ENCODE peak calls at places on chromosomes 16 and 17, in five cellular contexts. One of them, this sample, is unnamed. For H3K36me3, the result is how much of the 10 kb centered on the place peaks cover.

GRCh38 chr17:38918129-38918913 is 7.1 kb upstream of the LASP1NB start:
- DNase-seq in GM12878: no peak
- DNase-seq in pancreas: peak
- DNase-seq in lower lobe of right lung: no peak
- DNase-seq in hepatocyte: no peak
- DNase-seq in this sample: peak

GRCh38 chr17:61452301-61453290 is at the start of gene TBX4:
- DNase-seq in hepatocyte: peak
- DNase-seq in GM12878: no peak
- DNase-seq in lower lobe of right lung: no peak
- DNase-seq in pancreas: no peak
- DNase-seq in this sample: no peak

GRCh38 chr16:65120811-65121721 is 797 bp downstream of the CDH11 start:
- DNase-seq in GM12878: no peak
- DNase-seq in hepatocyte: peak
- DNase-seq in lower lobe of right lung: no peak
- DNase-seq in pancreas: peak
- DNase-seq in this sample: peak

GRCh38 chr17:78862073-78863023 is 21.7 kb upstream of the USP36 start:
- DNase-seq in GM12878: no peak
- DNase-seq in pancreas: peak
- DNase-seq in hepatocyte: peak
- DNase-seq in lower lobe of right lung: peak
- DNase-seq in this sample: no peak

GRCh38 chr17:19285218-19285900 is 48.2 kb downstream of the EPN2 start:
- DNase-seq in pancreas: no peak
- DNase-seq in lower lobe of right lung: no peak
- DNase-seq in hepatocyte: no peak
- DNase-seq in GM12878: no peak
- DNase-seq in this sample: no peak

GRCh38 chr16:2475413-2476344 is 752 bp downstream of the TBC1D24 start:
- DNase-seq in pancreas: peak
- DNase-seq in lower lobe of right lung: no peak
- DNase-seq in GM12878: no peak
- DNase-seq in hepatocyte: peak
- DNase-seq in this sample: peak

GRCh38 chr17:73191443-73192218 is 1.2 kb upstream of the COG1 start:
- DNase-seq in lower lobe of right lung: peak
- DNase-seq in pancreas: no peak
- DNase-seq in hepatocyte: peak
- DNase-seq in GM12878: no peak
- DNase-seq in this sample: peak

GRCh38 chr16:17305694-17306093 is 165.1 kb downstream of the XYLT1 start:
- DNase-seq in pancreas: no peak
- DNase-seq in lower lobe of right lung: no peak
- DNase-seq in hepatocyte: no peak
- DNase-seq in GM12878: peak
- DNase-seq in this sample: no peak

GRCh38 chr16:3992297-3993051 is 112.0 kb upstream of the CREBBP start:
- DNase-seq in lower lobe of right lung: peak
- DNase-seq in pancreas: no peak
- DNase-seq in hepatocyte: no peak
- DNase-seq in GM12878: no peak
- DNase-seq in this sample: no peak

GRCh38 chr17:804541-805435 is 22.6 kb downstream of the MRM3 start:
- DNase-seq in pancreas: peak
- DNase-seq in GM12878: no peak
- DNase-seq in hepatocyte: no peak
- DNase-seq in lower lobe of right lung: no peak
- DNase-seq in this sample: no peak

GRCh38 chr17:50548831-50549230 is 1.9 kb downstream of the SPATA20 start:
- DNase-seq in hepatocyte: no peak
- DNase-seq in pancreas: peak
- DNase-seq in GM12878: no peak
- DNase-seq in lower lobe of right lung: no peak
- DNase-seq in this sample: no peak

GRCh38 chr16:46607529-46607928 is 13.7 kb downstream of the SHCBP1 start:
- DNase-seq in lower lobe of right lung: no peak
- DNase-seq in GM12878: no peak
- DNase-seq in pancreas: no peak
- DNase-seq in hepatocyte: peak
- DNase-seq in this sample: no peak

GRCh38 chr16:19666451-19666850 is 51.6 kb downstream of the KNOP1 start:
- DNase-seq in hepatocyte: no peak
- DNase-seq in lower lobe of right lung: no peak
- DNase-seq in pancreas: no peak
- DNase-seq in GM12878: no peak
- DNase-seq in this sample: no peak

GRCh38 chr16:81548901-81549546 is 104.4 kb downstream of the CMIP start:
- DNase-seq in pancreas: no peak
- DNase-seq in hepatocyte: peak
- DNase-seq in lower lobe of right lung: peak
- DNase-seq in GM12878: peak
- DNase-seq in this sample: no peak

GRCh38 chr17:2138768-2139167 is 83.9 kb downstream of the HIC1 start:
- DNase-seq in pancreas: no peak
- DNase-seq in lower lobe of right lung: no peak
- DNase-seq in GM12878: peak
- DNase-seq in hepatocyte: peak
- DNase-seq in this sample: no peak

GRCh38 chr16:85396879-85397871 is 215.9 kb upstream of the GSE1 start:
- DNase-seq in pancreas: peak
- DNase-seq in hepatocyte: peak
- DNase-seq in GM12878: no peak
- DNase-seq in lower lobe of right lung: peak
- DNase-seq in this sample: peak

GRCh38 chr16:56998861-56999260 is 9.5 kb downstream of the NLRC5 start:
- DNase-seq in GM12878: no peak
- DNase-seq in lower lobe of right lung: no peak
- DNase-seq in hepatocyte: no peak
- DNase-seq in pancreas: no peak
- DNase-seq in this sample: no peak

GRCh38 chr17:60390881-60391418 is 983 bp downstream of the USP32 start:
- DNase-seq in lower lobe of right lung: peak
- DNase-seq in GM12878: no peak
- DNase-seq in hepatocyte: peak
- DNase-seq in pancreas: no peak
- DNase-seq in this sample: peak

GRCh38 chr17:16446338-16446983 is 31.1 kb downstream of the TRPV2 start:
- DNase-seq in pancreas: no peak
- DNase-seq in lower lobe of right lung: no peak
- DNase-seq in GM12878: no peak
- DNase-seq in hepatocyte: no peak
- DNase-seq in this sample: no peak

GRCh38 chr17:60161598-60162330 is 12.0 kb downstream of the CA4 start:
- DNase-seq in hepatocyte: peak
- DNase-seq in GM12878: no peak
- DNase-seq in pancreas: peak
- DNase-seq in lower lobe of right lung: peak
- DNase-seq in this sample: no peak

GRCh38 chr16:2023098-2023925 is 3.4 kb upstream of the NHERF2 start:
- DNase-seq in pancreas: peak
- DNase-seq in lower lobe of right lung: peak
- DNase-seq in hepatocyte: peak
- DNase-seq in GM12878: peak
- DNase-seq in this sample: peak

GRCh38 chr17:42522798-42523278 is 13.2 kb upstream of the NAGLU start:
- DNase-seq in GM12878: no peak
- DNase-seq in lower lobe of right lung: no peak
- DNase-seq in hepatocyte: no peak
- DNase-seq in pancreas: no peak
- DNase-seq in this sample: no peak

GRCh38 chr17:31802502-31802901 is 56.5 kb downstream of the COPRS start:
- DNase-seq in lower lobe of right lung: peak
- DNase-seq in hepatocyte: no peak
- DNase-seq in pancreas: no peak
- DNase-seq in GM12878: no peak
- DNase-seq in this sample: no peak

GRCh38 chr16:391885-392335 is 5.1 kb upstream of the NME4 start:
- DNase-seq in GM12878: no peak
- DNase-seq in hepatocyte: peak
- DNase-seq in lower lobe of right lung: no peak
- DNase-seq in pancreas: no peak
- DNase-seq in this sample: peak

GRCh38 chr16:13168091-13168572 is 266.7 kb downstream of the SHISA9 start:
- DNase-seq in hepatocyte: peak
- DNase-seq in pancreas: no peak
- DNase-seq in GM12878: no peak
- DNase-seq in lower lobe of right lung: no peak
- DNase-seq in this sample: peak

GRCh38 chr16:24671455-24671954 is 57.9 kb upstream of the TNRC6A start:
- DNase-seq in pancreas: no peak
- DNase-seq in hepatocyte: no peak
- DNase-seq in GM12878: no peak
- DNase-seq in lower lobe of right lung: no peak
- DNase-seq in this sample: no peak

GRCh38 chr16:57147381-57148191 is 38.3 kb downstream of the PSME3IP1 start:
- DNase-seq in hepatocyte: no peak
- DNase-seq in GM12878: no peak
- DNase-seq in pancreas: no peak
- DNase-seq in lower lobe of right lung: no peak
- DNase-seq in this sample: no peak

GRCh38 chr17:30239089-30239462 is 3.6 kb upstream of the SLC6A4 start:
- DNase-seq in hepatocyte: no peak
- DNase-seq in pancreas: no peak
- DNase-seq in GM12878: no peak
- DNase-seq in lower lobe of right lung: no peak
- DNase-seq in this sample: peak

GRCh38 chr17:30519166-30519565 is 42.0 kb downstream of the GOSR1 start:
- DNase-seq in GM12878: no peak
- DNase-seq in lower lobe of right lung: no peak
- DNase-seq in pancreas: no peak
- DNase-seq in hepatocyte: no peak
- DNase-seq in this sample: no peak

GRCh38 chr16:1745181-1745899 is 26.0 kb downstream of the NME3 start:
- DNase-seq in pancreas: no peak
- DNase-seq in GM12878: no peak
- DNase-seq in lower lobe of right lung: no peak
- DNase-seq in hepatocyte: no peak
- DNase-seq in this sample: no peak

GRCh38 chr17:31564291-31564690 is 172.8 kb downstream of the RAB11FIP4 start:
- DNase-seq in pancreas: no peak
- DNase-seq in hepatocyte: no peak
- DNase-seq in lower lobe of right lung: no peak
- DNase-seq in GM12878: no peak
- DNase-seq in this sample: no peak

GRCh38 chr17:50891577-50891989 is 25.4 kb upstream of the TOB1 start:
- DNase-seq in GM12878: no peak
- DNase-seq in hepatocyte: no peak
- DNase-seq in lower lobe of right lung: no peak
- DNase-seq in pancreas: no peak
- DNase-seq in this sample: no peak

GRCh38 chr17:50805486-50805885 is 29.9 kb upstream of the WFIKKN2 start:
- DNase-seq in pancreas: peak
- DNase-seq in hepatocyte: no peak
- DNase-seq in lower lobe of right lung: no peak
- DNase-seq in GM12878: no peak
- DNase-seq in this sample: no peak

GRCh38 chr16:212999-213398 is 16.2 kb downstream of the LUC7L start:
- DNase-seq in pancreas: no peak
- DNase-seq in GM12878: no peak
- DNase-seq in lower lobe of right lung: peak
- DNase-seq in hepatocyte: no peak
- DNase-seq in this sample: no peak

GRCh38 chr16:63361032-63361624 is 1324.9 kb upstream of the CDH8 start:
- DNase-seq in GM12878: no peak
- DNase-seq in lower lobe of right lung: no peak
- DNase-seq in hepatocyte: peak
- DNase-seq in pancreas: no peak
- DNase-seq in this sample: peak

GRCh38 chr16:67541391-67542263 is 13.0 kb downstream of the RIPOR1 start:
- DNase-seq in lower lobe of right lung: no peak
- DNase-seq in hepatocyte: no peak
- DNase-seq in GM12878: no peak
- DNase-seq in pancreas: peak
- DNase-seq in this sample: no peak
- H3K36me3 ChIP-seq in lower lobe of right lung: half or more
- H3K36me3 ChIP-seq in hepatocyte: under half
- H3K36me3 ChIP-seq in GM12878: under half
- H3K36me3 ChIP-seq in pancreas: under half
- H3K36me3 ChIP-seq in this sample: half or more

DNA sequence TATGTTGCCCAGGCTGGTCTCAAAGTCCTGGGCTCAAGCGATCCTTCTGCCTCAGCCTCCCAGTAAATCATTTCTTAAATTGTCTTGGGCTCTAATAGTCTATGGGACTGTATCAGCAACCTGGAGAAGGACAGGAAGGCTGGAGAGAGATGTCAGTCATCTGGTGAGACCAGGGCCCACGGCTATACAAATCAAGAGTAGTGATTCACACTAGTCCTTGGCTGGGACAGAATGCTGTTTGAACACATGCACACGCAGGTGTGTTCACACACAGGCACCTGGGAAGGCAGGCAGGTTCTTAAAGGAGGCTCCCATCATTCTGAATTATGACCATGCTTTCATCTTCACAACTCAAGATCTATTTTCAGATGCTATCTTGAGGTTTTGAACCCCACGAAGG is 14.1 kb downstream of the NQO1 start:
- DNase-seq in lower lobe of right lung: no peak
- DNase-seq in GM12878: no peak
- DNase-seq in pancreas: no peak
- DNase-seq in hepatocyte: no peak
- DNase-seq in this sample: no peak
- H3K36me3 ChIP-seq in lower lobe of right lung: half or more
- H3K36me3 ChIP-seq in GM12878: under half
- H3K36me3 ChIP-seq in pancreas: under half
- H3K36me3 ChIP-seq in hepatocyte: under half
- H3K36me3 ChIP-seq in this sample: under half

GRCh38 chr17:81687770-81688541 is 4.1 kb downstream of the HGS start:
- DNase-seq in lower lobe of right lung: no peak
- DNase-seq in hepatocyte: no peak
- DNase-seq in pancreas: peak
- DNase-seq in GM12878: no peak
- DNase-seq in this sample: no peak
- H3K36me3 ChIP-seq in lower lobe of right lung: half or more
- H3K36me3 ChIP-seq in hepatocyte: under half
- H3K36me3 ChIP-seq in pancreas: under half
- H3K36me3 ChIP-seq in GM12878: under half
- H3K36me3 ChIP-seq in this sample: half or more

GRCh38 chr17:64492481-64493109 is 4.3 kb downstream of the POLG2 start:
- DNase-seq in GM12878: no peak
- DNase-seq in pancreas: no peak
- DNase-seq in lower lobe of right lung: no peak
- DNase-seq in hepatocyte: no peak
- DNase-seq in this sample: no peak

GRCh38 chr17:64496786-64497564 is at the start of gene POLG2:
- DNase-seq in GM12878: peak
- DNase-seq in hepatocyte: peak
- DNase-seq in lower lobe of right lung: peak
- DNase-seq in pancreas: peak
- DNase-seq in this sample: peak

GRCh38 chr17:64491995-64492394 is 4.9 kb downstream of the POLG2 start:
- DNase-seq in lower lobe of right lung: no peak
- DNase-seq in pancreas: no peak
- DNase-seq in GM12878: no peak
- DNase-seq in hepatocyte: no peak
- DNase-seq in this sample: no peak

GRCh38 chr17:64496348-64496785 is 487 bp downstream of the POLG2 start:
- DNase-seq in GM12878: no peak
- DNase-seq in hepatocyte: no peak
- DNase-seq in lower lobe of right lung: no peak
- DNase-seq in pancreas: no peak
- DNase-seq in this sample: no peak

GRCh38 chr17:64494121-64494520 is 2.7 kb downstream of the POLG2 start:
- DNase-seq in GM12878: no peak
- DNase-seq in lower lobe of right lung: no peak
- DNase-seq in hepatocyte: no peak
- DNase-seq in pancreas: no peak
- DNase-seq in this sample: no peak
- H3K36me3 ChIP-seq in GM12878: under half
- H3K36me3 ChIP-seq in lower lobe of right lung: half or more
- H3K36me3 ChIP-seq in hepatocyte: under half
- H3K36me3 ChIP-seq in pancreas: under half
- H3K36me3 ChIP-seq in this sample: under half